ENCODE peak calls at places on chromosomes 13 and 19, in six cellular contexts. One of them, this sample, is unnamed.

GRCh38 chr19:13302521-13303270 is 152.5 kb downstream of the IER2 start:
- DNase-seq in fibroblast of villous mesenchyme: no peak
- DNase-seq in GM12864: no peak
- DNase-seq in tibial nerve: no peak
- DNase-seq in AG04449: no peak
- DNase-seq in Peyer's patch: no peak
- DNase-seq in this sample: no peak

GRCh38 chr13:32302461-32302860 is 12.7 kb downstream of the ZAR1L start:
- DNase-seq in Peyer's patch: no peak
- DNase-seq in GM12864: no peak
- DNase-seq in fibroblast of villous mesenchyme: no peak
- DNase-seq in AG04449: no peak
- DNase-seq in tibial nerve: no peak
- DNase-seq in this sample: no peak

GRCh38 chr13:27605610-27606200 is 14.6 kb downstream of the LNX2 start:
- DNase-seq in fibroblast of villous mesenchyme: peak
- DNase-seq in GM12864: no peak
- DNase-seq in tibial nerve: no peak
- DNase-seq in AG04449: no peak
- DNase-seq in Peyer's patch: no peak
- DNase-seq in this sample: no peak

GRCh38 chr19:480016-480855 is 16.1 kb upstream of the MADCAM1 start:
- DNase-seq in GM12864: no peak
- DNase-seq in Peyer's patch: no peak
- DNase-seq in fibroblast of villous mesenchyme: peak
- DNase-seq in AG04449: no peak
- DNase-seq in tibial nerve: peak
- DNase-seq in this sample: no peak

GRCh38 chr13:40777166-40777956 is 6.4 kb upstream of the MRPS31 start:
- DNase-seq in AG04449: no peak
- DNase-seq in GM12864: peak
- DNase-seq in tibial nerve: peak
- DNase-seq in Peyer's patch: peak
- DNase-seq in fibroblast of villous mesenchyme: peak
- DNase-seq in this sample: no peak

GRCh38 chr13:72004975-72005374 is 138.0 kb upstream of the DACH1 start:
- DNase-seq in tibial nerve: peak
- DNase-seq in fibroblast of villous mesenchyme: no peak
- DNase-seq in AG04449: no peak
- DNase-seq in GM12864: no peak
- DNase-seq in Peyer's patch: no peak
- DNase-seq in this sample: no peak

GRCh38 chr19:40582467-40582866 is 5.8 kb downstream of the SHKBP1 start:
- DNase-seq in tibial nerve: no peak
- DNase-seq in fibroblast of villous mesenchyme: no peak
- DNase-seq in AG04449: no peak
- DNase-seq in GM12864: no peak
- DNase-seq in Peyer's patch: no peak
- DNase-seq in this sample: no peak

GRCh38 chr13:71759506-71760225 is 107.3 kb downstream of the DACH1 start:
- DNase-seq in fibroblast of villous mesenchyme: peak
- DNase-seq in tibial nerve: no peak
- DNase-seq in GM12864: no peak
- DNase-seq in Peyer's patch: no peak
- DNase-seq in AG04449: no peak
- DNase-seq in this sample: no peak

GRCh38 chr13:35720290-35720689 is 243.8 kb upstream of the MAB21L1 start:
- DNase-seq in fibroblast of villous mesenchyme: no peak
- DNase-seq in AG04449: no peak
- DNase-seq in tibial nerve: no peak
- DNase-seq in GM12864: no peak
- DNase-seq in Peyer's patch: no peak
- DNase-seq in this sample: no peak

GRCh38 chr13:35716186-35716585 is 239.7 kb upstream of the MAB21L1 start:
- DNase-seq in Peyer's patch: no peak
- DNase-seq in GM12864: no peak
- DNase-seq in AG04449: no peak
- DNase-seq in tibial nerve: no peak
- DNase-seq in fibroblast of villous mesenchyme: peak
- DNase-seq in this sample: no peak

GRCh38 chr13:35716644-35717170 is 240.2 kb upstream of the MAB21L1 start:
- DNase-seq in fibroblast of villous mesenchyme: no peak
- DNase-seq in AG04449: no peak
- DNase-seq in GM12864: no peak
- DNase-seq in tibial nerve: no peak
- DNase-seq in Peyer's patch: no peak
- DNase-seq in this sample: no peak

GRCh38 chr13:35720690-35721554 is 244.4 kb upstream of the MAB21L1 start:
- DNase-seq in fibroblast of villous mesenchyme: peak
- DNase-seq in AG04449: no peak
- DNase-seq in tibial nerve: peak
- DNase-seq in Peyer's patch: peak
- DNase-seq in GM12864: no peak
- DNase-seq in this sample: peak

GRCh38 chr13:35718084-35718483 is 241.6 kb upstream of the MAB21L1 start:
- DNase-seq in AG04449: no peak
- DNase-seq in Peyer's patch: no peak
- DNase-seq in GM12864: no peak
- DNase-seq in tibial nerve: no peak
- DNase-seq in fibroblast of villous mesenchyme: no peak
- DNase-seq in this sample: no peak
- TF ChIP-seq CTCF in AG04449: no peak
- TF ChIP-seq CTCF in Peyer's patch: no peak
- TF ChIP-seq CTCF in GM12864: no peak
- TF ChIP-seq CTCF in tibial nerve: no peak
- TF ChIP-seq CTCF in fibroblast of villous mesenchyme: no peak
- TF ChIP-seq CTCF in this sample: no peak

DNA sequence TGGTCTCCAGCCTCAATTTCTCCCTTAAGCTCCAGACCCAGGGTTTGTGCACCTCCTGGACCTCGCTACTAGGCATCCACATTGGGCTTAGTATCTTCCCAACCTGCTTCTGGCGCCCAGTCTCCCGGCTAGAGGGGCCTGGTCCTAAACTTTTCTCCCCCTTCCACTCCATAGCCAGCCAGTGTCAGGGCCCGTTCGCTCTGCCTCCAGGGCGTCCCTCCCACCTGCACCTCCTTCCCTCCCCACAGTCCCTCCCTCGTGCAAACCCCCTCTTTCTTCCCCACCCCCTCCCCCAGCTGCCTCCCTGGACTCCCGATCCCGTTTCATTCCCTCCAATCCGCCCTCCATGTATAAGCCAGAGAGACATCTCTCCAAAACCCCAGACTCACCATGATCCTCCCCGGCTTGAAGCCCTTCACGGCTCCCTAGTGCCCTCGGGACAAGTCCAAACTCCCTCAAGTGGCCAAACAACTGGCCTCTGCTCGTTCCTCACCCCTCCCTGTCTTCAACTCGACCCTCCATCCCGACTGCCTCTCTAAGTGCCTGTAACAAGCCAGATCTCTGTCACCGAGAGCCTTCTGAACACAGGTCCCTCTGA is 1.0 kb upstream of the SAMD4B start:
- DNase-seq in tibial nerve: no peak
- DNase-seq in fibroblast of villous mesenchyme: no peak
- DNase-seq in AG04449: no peak
- DNase-seq in GM12864: no peak
- DNase-seq in Peyer's patch: peak
- DNase-seq in this sample: no peak
- TF ChIP-seq CTCF in tibial nerve: no peak
- TF ChIP-seq CTCF in fibroblast of villous mesenchyme: no peak
- TF ChIP-seq CTCF in AG04449: peak
- TF ChIP-seq CTCF in GM12864: peak
- TF ChIP-seq CTCF in Peyer's patch: no peak
- TF ChIP-seq CTCF in this sample: no peak

GRCh38 chr19:29263305-29264080 is 50.5 kb upstream of the UQCRFS1 start:
- DNase-seq in fibroblast of villous mesenchyme: peak
- DNase-seq in Peyer's patch: peak
- DNase-seq in AG04449: no peak
- DNase-seq in tibial nerve: peak
- DNase-seq in GM12864: no peak
- DNase-seq in this sample: no peak
- TF ChIP-seq CTCF in fibroblast of villous mesenchyme: peak
- TF ChIP-seq CTCF in Peyer's patch: peak
- TF ChIP-seq CTCF in AG04449: peak
- TF ChIP-seq CTCF in tibial nerve: peak
- TF ChIP-seq CTCF in GM12864: peak
- TF ChIP-seq CTCF in this sample: peak

GRCh38 chr13:105513448-105513847 is 1022.0 kb downstream of the EFNB2 start:
- DNase-seq in tibial nerve: no peak
- DNase-seq in GM12864: no peak
- DNase-seq in AG04449: no peak
- DNase-seq in Peyer's patch: no peak
- DNase-seq in fibroblast of villous mesenchyme: no peak
- DNase-seq in this sample: no peak
- TF ChIP-seq CTCF in tibial nerve: no peak
- TF ChIP-seq CTCF in GM12864: no peak
- TF ChIP-seq CTCF in AG04449: no peak
- TF ChIP-seq CTCF in Peyer's patch: peak
- TF ChIP-seq CTCF in fibroblast of villous mesenchyme: no peak
- TF ChIP-seq CTCF in this sample: no peak

DNA sequence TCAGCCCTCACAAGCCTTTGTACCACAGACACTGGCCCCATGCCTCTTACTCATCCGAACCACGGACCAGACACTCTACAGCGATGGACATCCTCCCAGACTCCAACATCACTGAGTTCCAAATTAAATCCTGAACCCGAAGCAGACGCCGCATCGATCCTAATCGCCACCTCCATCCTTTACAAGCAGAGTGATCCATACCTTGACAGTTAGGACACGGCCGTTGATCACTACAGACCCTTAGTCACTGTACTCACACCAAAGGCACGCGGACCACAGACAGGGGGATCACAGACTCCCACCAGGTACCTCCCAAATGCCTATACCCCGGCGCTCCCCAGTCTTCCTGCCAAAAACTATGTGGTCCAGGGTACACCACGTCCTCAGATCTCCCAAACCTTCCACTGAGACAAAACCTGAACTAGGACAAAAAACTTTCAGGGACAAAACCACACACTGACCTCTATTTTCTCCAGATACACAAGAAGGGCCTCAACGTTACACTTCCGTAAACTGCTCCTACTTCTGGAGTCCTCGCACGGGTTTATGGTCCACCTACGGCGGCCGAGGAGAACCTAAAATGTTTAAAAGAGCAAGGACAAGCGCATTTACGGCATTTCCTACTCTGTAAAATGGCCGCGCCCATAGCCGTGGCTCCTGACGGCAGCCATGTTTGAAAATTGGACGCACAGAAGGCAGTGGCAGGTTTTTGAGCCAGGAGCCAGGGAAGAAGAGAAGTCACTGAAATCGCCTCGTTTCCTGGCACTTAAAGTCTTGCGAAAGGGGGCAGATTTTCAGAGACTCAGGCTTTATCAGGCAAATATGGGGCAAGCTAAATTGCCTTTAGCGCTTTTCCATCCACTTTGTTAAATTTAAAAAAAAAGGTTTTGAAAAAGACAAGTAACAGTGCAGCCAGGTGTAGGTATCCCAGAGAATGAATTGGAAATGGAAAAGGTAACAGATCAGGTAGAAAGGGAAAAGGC is at the start of gene ZNF350:
- DNase-seq in fibroblast of villous mesenchyme: peak
- DNase-seq in GM12864: peak
- DNase-seq in AG04449: peak
- DNase-seq in tibial nerve: peak
- DNase-seq in Peyer's patch: peak
- DNase-seq in this sample: peak
- TF ChIP-seq CTCF in fibroblast of villous mesenchyme: no peak
- TF ChIP-seq CTCF in GM12864: no peak
- TF ChIP-seq CTCF in AG04449: no peak
- TF ChIP-seq CTCF in tibial nerve: no peak
- TF ChIP-seq CTCF in Peyer's patch: no peak
- TF ChIP-seq CTCF in this sample: no peak

GRCh38 chr13:111533900-111534645 is 213.6 kb downstream of the TEX29 start:
- DNase-seq in tibial nerve: no peak
- DNase-seq in Peyer's patch: no peak
- DNase-seq in fibroblast of villous mesenchyme: no peak
- DNase-seq in GM12864: no peak
- DNase-seq in AG04449: no peak
- DNase-seq in this sample: no peak

GRCh38 chr13:111528513-111528912 is 208.1 kb downstream of the TEX29 start:
- DNase-seq in tibial nerve: no peak
- DNase-seq in GM12864: no peak
- DNase-seq in fibroblast of villous mesenchyme: no peak
- DNase-seq in AG04449: no peak
- DNase-seq in Peyer's patch: no peak
- DNase-seq in this sample: no peak

GRCh38 chr13:111532111-111532510 is 211.7 kb downstream of the TEX29 start:
- DNase-seq in Peyer's patch: no peak
- DNase-seq in AG04449: no peak
- DNase-seq in GM12864: no peak
- DNase-seq in tibial nerve: no peak
- DNase-seq in fibroblast of villous mesenchyme: no peak
- DNase-seq in this sample: no peak

GRCh38 chr13:111530137-111530536 is 209.7 kb downstream of the TEX29 start:
- DNase-seq in fibroblast of villous mesenchyme: no peak
- DNase-seq in tibial nerve: no peak
- DNase-seq in AG04449: no peak
- DNase-seq in GM12864: no peak
- DNase-seq in Peyer's patch: no peak
- DNase-seq in this sample: no peak

GRCh38 chr13:111531505-111531904 is 211.1 kb downstream of the TEX29 start:
- DNase-seq in AG04449: no peak
- DNase-seq in Peyer's patch: no peak
- DNase-seq in fibroblast of villous mesenchyme: no peak
- DNase-seq in GM12864: no peak
- DNase-seq in tibial nerve: no peak
- DNase-seq in this sample: no peak
- TF ChIP-seq CTCF in AG04449: no peak
- TF ChIP-seq CTCF in Peyer's patch: no peak
- TF ChIP-seq CTCF in fibroblast of villous mesenchyme: no peak
- TF ChIP-seq CTCF in GM12864: no peak
- TF ChIP-seq CTCF in tibial nerve: no peak
- TF ChIP-seq CTCF in this sample: peak

This sample was measured in type B pancreatic cell.